ENCODE peak calls at places on chromosomes 6 and 20, in four cellular contexts. M is astrocyte of the spinal cord, H is MM.1S, T is HEK293T. B is an unnamed sample.

GRCh38 chr6:145866449-145867401 is 52.1 kb upstream of the FBXO30 start:
- DNase-seq in M (no peak), H (peak), T (no peak), B (no peak)

GRCh38 chr6:3398165-3398562 is 58.7 kb downstream of the SLC22A23 start:
- DNase-seq in M (no peak), H (no peak), T (no peak), B (no peak)

GRCh38 chr6:93624408-93624807 is 205.0 kb upstream of the EPHA7 start:
- DNase-seq in M (no peak), H (no peak), T (peak), B (peak)

GRCh38 chr6:148677594-148678476 is 69.0 kb upstream of the UST start:
- DNase-seq in M (no peak), H (no peak), T (no peak), B (peak)

GRCh38 chr6:127570739-127571389 is 6.1 kb upstream of the C6orf58 start:
- DNase-seq in M (no peak), H (no peak), T (no peak), B (no peak)

GRCh38 chr6:47534063-47534462 is 56.5 kb downstream of the CD2AP start:
- DNase-seq in M (no peak), H (no peak), T (no peak), B (no peak)

GRCh38 chr20:63275825-63276224 is 3.2 kb downstream of the ARFGAP1 start:
- DNase-seq in M (no peak), H (no peak), T (no peak), B (no peak)

GRCh38 chr20:41100001-41100480 is 37.3 kb upstream of the PLCG1 start:
- DNase-seq in M (no peak), H (no peak), T (no peak), B (no peak)

GRCh38 chr6:85749236-85749635 is 106.5 kb upstream of the SYNCRIP start:
- DNase-seq in M (no peak), H (no peak), T (no peak), B (no peak)

GRCh38 chr6:73566954-73567591 is 46.2 kb upstream of the EEF1A1 start:
- DNase-seq in M (no peak), H (no peak), T (no peak), B (no peak)

GRCh38 chr20:53565254-53565653 is 28.4 kb downstream of the ZNF217 start:
- DNase-seq in M (no peak), H (no peak), T (no peak), B (no peak)

GRCh38 chr20:38343798-38344701 is 2.2 kb upstream of the LBP start:
- DNase-seq in M (no peak), H (no peak), T (no peak), B (no peak)

GRCh38 chr6:42136508-42137191 is 5.8 kb downstream of the C6orf132 start:
- DNase-seq in M (peak), H (no peak), T (peak), B (no peak)

GRCh38 chr6:170462366-170463020 is 90.6 kb downstream of the PSMB1 start:
- DNase-seq in M (no peak), H (no peak), T (no peak), B (no peak)